ENCODE peak calls at places on chromosomes 16 and 17, in six cellular contexts. V is A549, L is transverse colon, Q is stomach, Z is heart left ventricle, F is adrenal gland. R is an unnamed sample.
A peak's percentile ranks its signal among the peaks of the same experiment; 100 is the strongest.

GRCh38 chr16:2912330-2913199 is 834 bp downstream of the FLYWCH1 start:
- DNase-seq in F (peak; percentile 70), Q (peak; percentile 33), Z (peak; percentile 38), L (peak; percentile 51), V (peak; percentile 28), R (peak; percentile 37)

GRCh38 chr16:78437352-78437968 is 338.0 kb downstream of the WWOX start:
- DNase-seq in F (peak; percentile 54), V (peak; percentile 38), Z (no peak), Q (peak; percentile 33), L (peak; percentile 15), R (peak; percentile 28)

GRCh38 chr17:80892019-80892855 is 99.4 kb upstream of the CHMP6 start:
- DNase-seq in V (peak; percentile 97), Z (peak; percentile 85), F (peak; percentile 94), L (peak; percentile 23), Q (no peak), R (no peak)

GRCh38 chr17:17855976-17856375 is 19.2 kb upstream of the SREBF1 start:
- DNase-seq in L (no peak), Z (no peak), F (peak; percentile 79), V (no peak), Q (no peak), R (no peak)

GRCh38 chr16:84021488-84021887 is 21.1 kb downstream of the SLC38A8 start:
- DNase-seq in Q (no peak), L (no peak), V (no peak), F (no peak), Z (no peak), R (no peak)

GRCh38 chr17:51244041-51244440 is 15.8 kb downstream of the MBTD1 start:
- DNase-seq in L (no peak), Z (no peak), V (no peak), Q (no peak), F (no peak), R (no peak)

GRCh38 chr16:72956124-72957064 is 91.5 kb downstream of the ZFHX3 start:
- DNase-seq in Z (peak; percentile 9), L (no peak), V (no peak), F (no peak), Q (no peak), R (no peak)

GRCh38 chr17:37359682-37360188 is 16.1 kb upstream of the C17orf78 start:
- DNase-seq in L (peak; percentile 8), V (no peak), Q (no peak), Z (no peak), F (no peak), R (no peak)

GRCh38 chr16:30075503-30076275 is at the start of gene PPP4C:
- DNase-seq in Z (peak; percentile 93), Q (peak; percentile 95), L (peak; percentile 95), V (peak; percentile 98), F (peak; percentile 95), R (peak; percentile 93)
- TF ChIP-seq POLR2A in Z (peak; percentile 76), Q (no peak), L (peak; percentile 95), V (peak; percentile 83), F (peak; percentile 78), R (peak; percentile 80)

DNA sequence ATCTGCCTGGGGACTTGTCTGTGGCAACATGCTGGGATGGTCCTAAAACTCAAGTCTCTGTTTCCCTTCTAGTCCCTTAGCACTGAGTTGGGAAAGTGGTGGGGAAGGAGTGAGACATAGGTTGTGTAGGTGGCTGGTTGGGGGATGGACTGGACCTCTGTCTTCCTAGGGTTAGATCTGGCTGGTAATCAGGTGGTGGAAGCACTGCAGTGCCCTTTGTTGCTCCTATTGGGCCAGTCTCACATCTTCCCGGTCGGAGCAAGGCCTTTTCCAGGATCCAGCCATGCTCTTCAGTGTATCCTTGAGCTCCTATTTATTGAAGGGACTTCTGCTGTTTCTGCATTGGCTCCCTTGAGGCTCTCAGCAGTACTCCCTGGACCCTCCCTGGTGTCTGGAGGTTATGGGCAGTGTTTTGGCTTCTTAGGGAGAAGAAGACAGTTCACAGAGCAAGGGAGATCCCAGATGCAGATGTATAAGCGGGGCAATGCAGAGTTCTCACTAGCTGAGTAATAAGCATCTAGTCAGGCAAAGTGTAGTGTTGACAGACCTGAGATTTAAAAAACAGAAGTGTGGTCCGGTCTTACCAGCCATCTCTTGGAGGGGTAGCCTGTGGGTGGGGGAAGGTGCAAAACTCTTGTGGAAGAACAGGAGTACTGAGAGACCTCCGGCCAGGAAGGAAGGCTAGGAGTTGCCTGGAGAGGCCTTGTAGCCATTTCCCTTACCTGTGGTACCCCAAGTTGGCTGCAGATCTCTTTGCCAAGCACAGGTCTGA is 1.3 kb upstream of the NUTF2 start:
- DNase-seq in F (no peak), Q (no peak), L (no peak), V (no peak), Z (no peak), R (no peak)
- TF ChIP-seq POLR2A in F (no peak), Q (no peak), L (no peak), V (no peak), Z (no peak), R (no peak)

GRCh38 chr16:57091990-57092785 is at the start of gene CPNE2:
- DNase-seq in L (peak; percentile 75), Z (peak; percentile 74), F (no peak), V (peak; percentile 71), Q (peak; percentile 59), R (peak; percentile 71)
- TF ChIP-seq POLR2A in L (peak; percentile 44), Z (peak; percentile 65), F (no peak), V (peak; percentile 75), Q (no peak), R (no peak)

GRCh38 chr16:56944954-56945839 is 13.3 kb downstream of the HERPUD1 start:
- DNase-seq in Q (no peak), Z (no peak), V (no peak), L (no peak), F (no peak), R (peak; percentile 39)

GRCh38 chr16:56941856-56942331 is 10.0 kb downstream of the HERPUD1 start:
- DNase-seq in L (no peak), V (no peak), Z (no peak), Q (no peak), F (no peak), R (no peak)

GRCh38 chr16:56945847-56946527 is 14.0 kb downstream of the HERPUD1 start:
- DNase-seq in Q (no peak), L (no peak), Z (no peak), F (no peak), V (no peak), R (no peak)

GRCh38 chr16:56941092-56941491 is 9.2 kb downstream of the HERPUD1 start:
- DNase-seq in F (no peak), Q (no peak), V (no peak), Z (no peak), L (no peak), R (no peak)

GRCh38 chr16:56943761-56944375 is 11.9 kb downstream of the HERPUD1 start:
- DNase-seq in V (no peak), L (no peak), Z (no peak), Q (no peak), F (no peak), R (no peak)
- TF ChIP-seq POLR2A in V (no peak), L (no peak), Z (no peak), Q (no peak), F (no peak), R (no peak)

GRCh38 chr16:75306102-75306762 is 54.8 kb upstream of the BCAR1 start:
- DNase-seq in Q (peak; percentile 32), L (peak; percentile 69), V (peak; percentile 54), Z (no peak), F (no peak), R (no peak)
- TF ChIP-seq POLR2A in Q (no peak), L (peak; percentile 91), V (no peak), Z (no peak), F (no peak), R (no peak)

GRCh38 chr16:30535777-30536190 is 1.1 kb upstream of the ZNF747 start:
- DNase-seq in F (peak; percentile 87), L (peak; percentile 84), Z (peak; percentile 85), Q (peak; percentile 78), V (no peak), R (peak; percentile 81)
- TF ChIP-seq POLR2A in F (no peak), L (no peak), Z (no peak), Q (no peak), V (no peak), R (no peak)

GRCh38 chr17:62064791-62065563 is at the start of gene MED13:
- DNase-seq in L (peak; percentile 71), Q (peak; percentile 64), Z (peak; percentile 75), V (peak; percentile 69), F (peak; percentile 85), R (peak; percentile 66)
- TF ChIP-seq POLR2A in L (no peak), Q (no peak), Z (no peak), V (no peak), F (no peak), R (no peak)

DNA sequence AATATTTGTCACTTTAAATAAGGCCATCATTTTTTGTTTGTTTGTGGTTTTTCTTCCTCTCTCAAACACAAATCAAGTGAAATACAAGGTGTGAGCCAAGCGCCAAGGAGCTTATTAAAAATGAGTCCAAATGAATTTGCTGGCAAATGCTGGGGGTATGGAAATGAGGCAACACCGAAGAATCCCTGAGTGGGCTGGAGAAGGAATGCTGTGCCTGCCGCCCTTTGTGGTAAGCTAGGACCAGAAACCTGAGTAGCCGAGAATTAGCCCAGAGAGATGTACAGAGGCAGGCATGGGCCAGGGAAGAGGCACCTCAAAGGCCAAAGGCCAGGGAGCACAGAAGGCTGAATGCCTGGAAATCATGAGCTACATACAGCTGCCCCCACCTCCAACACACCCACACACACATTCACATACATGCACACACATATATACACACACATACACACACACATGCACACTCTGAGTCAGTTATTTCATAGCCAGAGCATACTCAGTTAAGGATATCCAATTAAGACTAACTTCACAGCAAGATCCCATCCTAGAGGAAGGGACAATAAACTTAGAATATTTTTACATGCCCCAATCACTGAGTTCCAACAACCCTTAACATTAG is 266.1 kb upstream of the DYNLRB2 start:
- DNase-seq in F (no peak), Z (no peak), Q (no peak), L (no peak), V (no peak), R (no peak)
- TF ChIP-seq POLR2A in F (no peak), Z (no peak), Q (no peak), L (no peak), V (no peak), R (no peak)

GRCh38 chr16:57516176-57516725 is 20.1 kb downstream of the CCDC102A start:
- DNase-seq in Q (no peak), F (no peak), Z (peak; percentile 23), L (no peak), V (no peak), R (no peak)

GRCh38 chr16:57513371-57514102 is 22.8 kb downstream of the CCDC102A start:
- DNase-seq in Q (no peak), Z (no peak), L (peak; percentile 60), V (no peak), F (no peak), R (no peak)

GRCh38 chr16:57512296-57513001 is 23.9 kb downstream of the CCDC102A start:
- DNase-seq in Z (no peak), V (no peak), Q (no peak), L (no peak), F (no peak), R (no peak)

GRCh38 chr16:57514891-57515600 is 21.3 kb downstream of the CCDC102A start:
- DNase-seq in Q (no peak), V (no peak), Z (no peak), L (no peak), F (no peak), R (no peak)

DNA sequence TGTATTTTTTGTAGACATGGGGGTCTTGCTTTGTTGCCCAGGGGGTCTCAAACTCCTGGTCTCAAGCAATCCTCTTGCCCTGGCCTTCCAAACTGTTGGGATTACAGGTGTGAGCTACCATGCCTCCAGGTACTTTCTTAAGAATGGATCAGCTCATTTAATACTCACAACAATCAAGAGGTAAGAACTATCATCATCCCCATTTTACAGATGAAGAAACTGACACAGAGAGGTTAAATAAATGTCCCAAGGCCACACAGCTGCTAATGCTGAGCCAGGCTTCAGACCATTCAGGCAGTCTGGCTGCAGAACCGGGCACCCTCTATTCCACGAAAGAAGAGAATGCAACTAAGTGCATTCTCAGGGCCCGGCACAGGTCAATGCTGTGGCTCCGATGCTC is 22.0 kb downstream of the CCDC102A start:
- DNase-seq in V (no peak), Z (no peak), Q (no peak), L (no peak), F (no peak), R (no peak)
- TF ChIP-seq POLR2A in V (no peak), Z (no peak), Q (no peak), L (no peak), F (no peak), R (no peak)